ENCODE peak calls at places on chromosome 17, in eight cellular contexts. F is NCI-H1694; B is iPS DF 6.9; R is HEK293T; N is dorsolateral prefrontal cortex; M is effector memory CD8-positive, alpha-beta T cell; X is NCI-H774; Q is activated CD8-positive, alpha-beta T cell treated with anti-CD3 and anti-CD28 coated beads, Interleukin-2, amount 10 ng/mL, durations not matched to agents 7 days and 5 days. O is an unnamed sample.

GRCh38 chr17:33864758-33865229 is 390.3 kb upstream of the CCL2 start:
- DNase-seq in B (no peak), M (no peak), F (no peak), R (no peak), Q (no peak), X (no peak), N (no peak), O (no peak)

GRCh38 chr17:9274119-9274445 is 252.8 kb downstream of the NTN1 start:
- DNase-seq in N (no peak), R (no peak), X (no peak), M (no peak), F (no peak), B (no peak), Q (peak; percentile 24), O (no peak)

GRCh38 chr17:78358538-78359215 is 1.2 kb downstream of the SOCS3 start:
- DNase-seq in M (no peak), B (no peak), X (no peak), R (no peak), Q (peak; percentile 34), F (no peak), N (no peak), O (no peak)

GRCh38 chr17:48997103-48997826 is at the start of gene IGF2BP1:
- DNase-seq in N (no peak), M (no peak), F (no peak), R (peak; percentile 65), X (no peak), Q (no peak), B (no peak), O (no peak)

GRCh38 chr17:67753026-67753425 is 35.3 kb downstream of the NOL11 start:
- DNase-seq in N (no peak), R (no peak), M (no peak), B (no peak), X (no peak), F (no peak), Q (no peak), O (no peak)

GRCh38 chr17:79065105-79065670 is 9.4 kb upstream of the ENGASE start:
- DNase-seq in F (peak; percentile 10), X (peak; percentile 38), N (peak; percentile 53), M (peak; percentile 44), B (no peak), R (no peak), Q (peak; percentile 66), O (no peak)

GRCh38 chr17:19247423-19247822 is 10.3 kb downstream of the EPN2 start:
- DNase-seq in B (no peak), X (no peak), F (peak; percentile 36), M (no peak), Q (no peak), N (no peak), R (no peak), O (no peak)

GRCh38 chr17:29776026-29776425 is 153.3 kb upstream of the CORO6 start:
- DNase-seq in M (no peak), R (no peak), F (no peak), Q (no peak), X (no peak), B (no peak), N (no peak), O (no peak)

GRCh38 chr17:12979826-12980500 is 37.9 kb downstream of the ELAC2 start:
- DNase-seq in Q (no peak), N (no peak), R (no peak), X (no peak), F (no peak), B (no peak), M (no peak), O (no peak)

GRCh38 chr17:74730491-74731346 is 6.3 kb upstream of the RAB37 start:
- DNase-seq in M (peak; percentile 76), F (no peak), N (no peak), R (no peak), X (no peak), Q (peak; percentile 79), B (no peak), O (no peak)

GRCh38 chr17:64178011-64178825 is 48.3 kb upstream of the ERN1 start:
- DNase-seq in B (no peak), M (no peak), Q (no peak), N (no peak), F (no peak), X (no peak), R (no peak), O (no peak)

GRCh38 chr17:16465861-16466338 is 26.1 kb downstream of the LRRC75A start:
- DNase-seq in X (no peak), Q (no peak), B (no peak), F (no peak), R (no peak), M (no peak), N (no peak), O (no peak)

GRCh38 chr17:78411241-78411855 is 32.9 kb downstream of the PGS1 start:
- DNase-seq in X (no peak), Q (no peak), F (no peak), N (no peak), M (no peak), R (no peak), B (no peak), O (no peak)

GRCh38 chr17:795721-796120 is 13.6 kb downstream of the MRM3 start:
- DNase-seq in M (no peak), B (no peak), Q (no peak), N (no peak), R (no peak), X (no peak), F (no peak), O (no peak)

GRCh38 chr17:44071198-44071520 is 624 bp downstream of the G6PC3 start:
- DNase-seq in R (no peak), F (no peak), X (no peak), B (no peak), N (no peak), M (no peak), Q (no peak), O (no peak)

GRCh38 chr17:7959503-7960253 is 27.7 kb downstream of the CNTROB start:
- DNase-seq in B (no peak), R (no peak), X (no peak), M (no peak), Q (no peak), F (no peak), N (no peak), O (no peak)

GRCh38 chr17:68182940-68183551 is 64.8 kb upstream of the AMZ2 start:
- DNase-seq in R (no peak), M (peak; percentile 68), N (no peak), F (no peak), X (no peak), B (no peak), Q (peak; percentile 76), O (no peak)

GRCh38 chr17:38879878-38880727 is 10.2 kb downstream of the LASP1 start:
- DNase-seq in X (no peak), M (no peak), F (no peak), Q (peak; percentile 67), B (peak; percentile 82), N (no peak), R (no peak), O (peak; percentile 73)

GRCh38 chr17:75539969-75540729 is 14.7 kb downstream of the LLGL2 start:
- DNase-seq in F (no peak), R (no peak), B (no peak), X (no peak), M (no peak), Q (no peak), N (no peak), O (no peak)

GRCh38 chr17:53548252-53548651 is 274.5 kb upstream of the KIF2B start:
- DNase-seq in F (no peak), R (no peak), N (no peak), M (no peak), B (no peak), X (no peak), Q (no peak), O (no peak)

GRCh38 chr17:3802461-3803307 is 1.7 kb upstream of the ITGAE start:
- DNase-seq in N (no peak), M (no peak), X (no peak), B (no peak), F (no peak), R (no peak), Q (no peak), O (peak; percentile 91)

GRCh38 chr17:79377230-79377790 is 233.5 kb downstream of the RBFOX3 start:
- DNase-seq in Q (no peak), R (no peak), B (no peak), F (no peak), M (no peak), N (no peak), X (no peak), O (no peak)

GRCh38 chr17:41635121-41636097 is 11.0 kb upstream of the KRT17 start:
- DNase-seq in B (no peak), N (no peak), Q (no peak), M (no peak), R (no peak), X (no peak), F (peak; percentile 82), O (no peak)

GRCh38 chr17:51118330-51119195 is 2.1 kb downstream of the SPAG9 start:
- DNase-seq in B (no peak), Q (no peak), X (peak; percentile 96), F (peak; percentile 87), N (no peak), R (no peak), M (no peak), O (no peak)

GRCh38 chr17:42342242-42343008 is 45.8 kb downstream of the STAT3 start:
- DNase-seq in B (no peak), R (no peak), F (no peak), M (no peak), Q (peak; percentile 59), N (no peak), X (no peak), O (no peak)

GRCh38 chr17:10612957-10613744 is 44.0 kb downstream of the MYH3 start:
- DNase-seq in Q (no peak), R (no peak), X (no peak), N (no peak), M (no peak), F (no peak), B (no peak), O (no peak)

GRCh38 chr17:61517265-61517664 is 65.0 kb downstream of the TBX4 start:
- DNase-seq in N (no peak), B (no peak), F (no peak), M (no peak), Q (no peak), X (no peak), R (no peak), O (no peak)

GRCh38 chr17:44751806-44752205 is 7.0 kb upstream of the ADAM11 start:
- DNase-seq in Q (no peak), R (no peak), B (no peak), X (no peak), N (no peak), F (no peak), M (no peak), O (no peak)

GRCh38 chr17:48559609-48560451 is 14.9 kb upstream of the HOXB2 start:
- DNase-seq in Q (no peak), N (no peak), X (no peak), R (no peak), B (no peak), F (no peak), M (no peak), O (no peak)

GRCh38 chr17:21215935-21216334 is 2.0 kb upstream of the TMEM11 start:
- DNase-seq in X (no peak), F (no peak), Q (no peak), R (no peak), N (no peak), M (no peak), B (no peak), O (no peak)

GRCh38 chr17:33572615-33573014 is 279.5 kb upstream of the ASIC2 start:
- DNase-seq in B (no peak), X (no peak), N (no peak), R (no peak), Q (no peak), M (no peak), F (no peak), O (no peak)

GRCh38 chr17:16468428-16468992 is 23.5 kb downstream of the LRRC75A start:
- DNase-seq in Q (no peak), R (no peak), M (no peak), F (no peak), N (no peak), B (no peak), X (no peak), O (no peak)

GRCh38 chr17:285751-286422 is 66.7 kb downstream of the RPH3AL start:
- DNase-seq in M (no peak), B (no peak), R (no peak), F (no peak), N (no peak), X (no peak), Q (no peak), O (no peak)

GRCh38 chr17:50593321-50593720 is 32.8 kb downstream of the CACNA1G start:
- DNase-seq in F (peak; percentile 51), B (no peak), Q (no peak), R (no peak), M (no peak), X (peak; percentile 90), N (no peak), O (no peak)

O was measured in kidney glomerular epithelial cell.